ENCODE peak calls at places on chromosomes 4 and X, in four cellular contexts. Z is fibroblast of the aortic adventitia, L is breast epithelium, Y is GM12865. P is an unnamed sample.

GRCh38 chrX:10052906-10053625 is 85.9 kb downstream of the CLDN34 start:
- DNase-seq in L (no peak), Z (peak; percentile 32), Y (no peak), P (peak; percentile 1)

GRCh38 chr4:13371050-13371449 is 113.1 kb downstream of the RAB28 start:
- DNase-seq in Y (no peak), L (no peak), Z (no peak), P (no peak)

GRCh38 chr4:98539741-98540140 is 118.7 kb downstream of the TSPAN5 start:
- DNase-seq in Z (no peak), L (no peak), Y (no peak), P (peak; percentile 43)

GRCh38 chrX:124764354-124764753 is 418.0 kb downstream of the SH2D1A start:
- DNase-seq in Z (no peak), Y (no peak), L (no peak), P (no peak)

GRCh38 chrX:153523269-153523668 is 5.8 kb downstream of the ATP2B3 start:
- DNase-seq in Y (no peak), Z (no peak), L (no peak), P (no peak)

GRCh38 chrX:101550362-101550761 is at the start of gene ARMCX1:
- DNase-seq in Y (peak; percentile 53), L (peak; percentile 54), Z (peak; percentile 79), P (peak; percentile 1)

GRCh38 chr4:102253860-102254259 is 91.4 kb downstream of the SLC39A8 start:
- DNase-seq in Y (no peak), L (no peak), Z (no peak), P (no peak)

GRCh38 chr4:74503580-74503979 is 58.6 kb downstream of the AREG start:
- DNase-seq in Z (peak; percentile 51), L (no peak), Y (no peak), P (peak; percentile 2)

GRCh38 chrX:68827848-68828562 is 816 bp upstream of the EFNB1 start:
- DNase-seq in Y (peak; percentile 78), Z (peak; percentile 84), L (peak; percentile 75), P (peak; percentile 77)

GRCh38 chr4:183823394-183823793 is 81.7 kb upstream of the STOX2 start:
- DNase-seq in Z (peak; percentile 33), L (no peak), Y (no peak), P (no peak)

GRCh38 chrX:71282514-71283408 is 674 bp upstream of the NONO start:
- DNase-seq in Y (peak; percentile 73), L (no peak), Z (no peak), P (no peak)

GRCh38 chr4:169024762-169025161 is 14.7 kb upstream of the CBR4 start:
- DNase-seq in L (no peak), Z (peak; percentile 66), Y (peak; percentile 57), P (peak; percentile 47)

GRCh38 chrX:39017716-39018115 is 216.5 kb downstream of the MID1IP1 start:
- DNase-seq in L (no peak), Z (no peak), Y (no peak), P (no peak)

GRCh38 chr4:176792348-176793059 is at the start of gene VEGFC:
- DNase-seq in Z (peak; percentile 70), Y (peak; percentile 45), L (peak; percentile 63), P (peak; percentile 8)

GRCh38 chr4:187204389-187204920 is 480.8 kb upstream of the FAT1 start:
- DNase-seq in Z (no peak), L (peak; percentile 53), Y (no peak), P (no peak)

GRCh38 chr4:158015241-158015640 is 157.6 kb downstream of the GASK1B start:
- DNase-seq in Z (peak; percentile 57), Y (no peak), L (no peak), P (no peak)

GRCh38 chr4:174550541-174550940 is 28.3 kb upstream of the HPGD start:
- DNase-seq in Y (no peak), Z (no peak), L (no peak), P (no peak)

GRCh38 chr4:124955476-124955875 is 242.9 kb upstream of the ANKRD50 start:
- DNase-seq in L (no peak), Y (no peak), Z (no peak), P (no peak)

GRCh38 chrX:2548731-2549423 is 48.1 kb upstream of the DHRSX start:
- DNase-seq in Y (no peak), Z (no peak), L (no peak), P (no peak)

GRCh38 chr4:120139392-120139791 is 72.7 kb upstream of the MAD2L1 start:
- DNase-seq in L (no peak), Y (no peak), Z (no peak), P (no peak)

GRCh38 chrX:21932277-21932996 is 8.1 kb upstream of the SMS start:
- DNase-seq in L (no peak), Z (peak; percentile 94), Y (peak; percentile 53), P (peak; percentile 65)

GRCh38 chrX:38754102-38754790 is 47.0 kb upstream of the MID1IP1 start:
- DNase-seq in Y (peak; percentile 61), L (no peak), Z (peak; percentile 75), P (peak; percentile 62)

GRCh38 chr4:140103676-140104075 is 50.3 kb downstream of the MAML3 start:
- DNase-seq in Y (peak; percentile 33), L (no peak), Z (peak; percentile 59), P (peak; percentile 86)

GRCh38 chrX:139194571-139195280 is 335.8 kb upstream of the F9 start:
- DNase-seq in Y (no peak), Z (peak; percentile 19), L (no peak), P (no peak)

GRCh38 chr4:15034071-15034764 is 31.9 kb downstream of the CPEB2 start:
- DNase-seq in Z (no peak), L (no peak), Y (no peak), P (no peak)

GRCh38 chr4:178205826-178206225 is 763.6 kb upstream of the AGA start:
- DNase-seq in Z (no peak), L (no peak), Y (no peak), P (no peak)

GRCh38 chr4:30720656-30721352 is 635 bp downstream of the PCDH7 start:
- DNase-seq in Z (peak; percentile 57), L (no peak), Y (no peak), P (no peak)

GRCh38 chrX:70433848-70434351 is 10.7 kb upstream of the DLG3 start:
- DNase-seq in Y (peak; percentile 82), Z (peak; percentile 37), L (peak; percentile 63), P (peak; percentile 78)

GRCh38 chrX:99301990-99302389 is 1108.1 kb downstream of the PCDH19 start:
- DNase-seq in Y (peak; percentile 4), Z (no peak), L (no peak), P (peak; percentile 38)

GRCh38 chr4:156800463-156800862 is 171.1 kb downstream of the PDGFC start:
- DNase-seq in L (no peak), Y (peak; percentile 5), Z (no peak), P (no peak)

GRCh38 chr4:113899260-113900177 is 79.9 kb downstream of the ARSJ start:
- DNase-seq in L (no peak), Y (peak; percentile 70), Z (no peak), P (no peak)

GRCh38 chr4:174526731-174527130 is 4.4 kb upstream of the HPGD start:
- DNase-seq in Y (no peak), Z (no peak), L (no peak), P (no peak)

GRCh38 chr4:113069212-113069892 is 19.9 kb downstream of the ANK2 start:
- DNase-seq in Y (no peak), Z (no peak), L (no peak), P (peak; percentile 18)

GRCh38 chrX:151722241-151722846 is 6.5 kb downstream of the FATE1 start:
- DNase-seq in Y (no peak), Z (peak; percentile 31), L (no peak), P (peak; percentile 66)

GRCh38 chr4:127623755-127624087 is 9.0 kb upstream of the INTU start:
- DNase-seq in L (no peak), Y (no peak), Z (peak; percentile 27), P (no peak)

DNA sequence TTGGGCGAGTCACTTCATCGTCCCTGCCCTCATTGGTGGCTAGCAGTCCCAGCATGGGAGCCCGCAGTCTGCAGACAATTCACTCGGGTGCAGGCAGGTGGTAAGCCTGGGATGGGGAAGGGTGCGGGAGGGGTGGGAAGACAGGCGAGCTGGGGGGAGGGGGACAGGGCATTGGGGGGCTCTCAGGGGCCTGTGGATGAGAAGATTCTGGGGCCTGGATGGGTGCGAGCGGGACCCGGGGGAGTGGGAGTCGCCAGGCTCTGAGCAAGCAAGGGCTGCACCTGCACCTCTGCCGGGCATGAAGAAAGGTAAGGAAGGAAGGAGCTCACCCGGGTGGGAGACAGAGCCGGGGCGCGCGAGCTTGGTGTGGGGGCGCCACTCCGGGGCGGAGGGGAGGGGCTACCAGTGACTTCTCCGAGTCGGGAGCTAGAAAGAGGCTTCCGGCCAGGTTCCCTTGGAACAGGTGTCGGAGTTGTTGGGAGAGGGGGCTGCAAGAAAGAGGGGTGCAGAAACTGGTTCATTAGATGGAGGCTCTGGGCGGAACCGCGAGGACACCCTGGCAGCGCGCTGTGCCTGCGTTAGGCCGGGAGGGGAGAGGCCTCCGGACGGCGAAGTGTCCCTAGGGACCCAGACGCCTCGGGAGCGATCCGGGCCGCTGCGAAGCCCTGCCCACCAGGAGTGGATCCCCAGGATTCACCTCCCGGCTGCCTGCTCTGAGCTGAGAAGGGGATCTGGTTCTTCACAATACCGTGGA is 103.4 kb upstream of the PDLIM3 start:
- DNase-seq in Z (no peak), Y (no peak), L (no peak), P (no peak)
- H3K4me3 ChIP-seq in Z (no peak overlapping the region), Y (no peak overlapping the region), L (peak overlapping the region; percentile 4), P (no peak overlapping the region)

GRCh38 chrX:37638047-37638446 is 47.5 kb upstream of the XK start:
- DNase-seq in L (no peak), Z (no peak), Y (no peak), P (no peak)
- H3K4me3 ChIP-seq in L (no peak overlapping the region), Z (no peak overlapping the region), Y (no peak overlapping the region), P (no peak overlapping the region)

DNA sequence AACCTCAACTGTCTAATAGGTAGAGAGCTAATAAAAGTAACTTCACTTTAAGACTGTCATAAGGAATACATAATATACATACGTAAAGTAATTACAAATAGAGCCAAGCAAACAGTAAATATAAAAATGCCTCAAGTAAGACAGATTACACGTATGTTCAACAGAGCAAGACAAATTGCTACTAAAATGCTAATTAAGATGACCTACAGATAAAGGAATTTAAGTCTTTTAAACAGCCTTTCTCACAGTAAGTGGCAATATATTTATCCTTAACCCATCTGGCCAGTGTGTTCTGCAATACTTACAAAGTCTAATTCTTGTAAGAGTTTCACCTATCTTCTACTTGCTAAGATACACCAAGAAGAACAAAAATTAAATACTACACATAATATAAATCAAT is 12.7 kb downstream of the G3BP2 start:
- DNase-seq in L (no peak), Y (no peak), Z (no peak), P (no peak)
- H3K4me3 ChIP-seq in L (no peak overlapping the region), Y (no peak overlapping the region), Z (no peak overlapping the region), P (no peak overlapping the region)

GRCh38 chr4:1683903-1684755 is at the start of gene FAM53A:
- DNase-seq in L (peak; percentile 90), Z (peak; percentile 73), Y (peak; percentile 94), P (peak; percentile 91)

GRCh38 chr4:1683371-1683902 is 676 bp downstream of the FAM53A start:
- DNase-seq in L (no peak), Y (peak; percentile 20), Z (peak; percentile 88), P (peak; percentile 36)

GRCh38 chr4:1685604-1686150 is 1.6 kb upstream of the FAM53A start:
- DNase-seq in L (no peak), Y (no peak), Z (no peak), P (no peak)

GRCh38 chr4:1684756-1685603 is 867 bp upstream of the FAM53A start:
- DNase-seq in Z (no peak), Y (no peak), L (no peak), P (peak; percentile 24)

DNA sequence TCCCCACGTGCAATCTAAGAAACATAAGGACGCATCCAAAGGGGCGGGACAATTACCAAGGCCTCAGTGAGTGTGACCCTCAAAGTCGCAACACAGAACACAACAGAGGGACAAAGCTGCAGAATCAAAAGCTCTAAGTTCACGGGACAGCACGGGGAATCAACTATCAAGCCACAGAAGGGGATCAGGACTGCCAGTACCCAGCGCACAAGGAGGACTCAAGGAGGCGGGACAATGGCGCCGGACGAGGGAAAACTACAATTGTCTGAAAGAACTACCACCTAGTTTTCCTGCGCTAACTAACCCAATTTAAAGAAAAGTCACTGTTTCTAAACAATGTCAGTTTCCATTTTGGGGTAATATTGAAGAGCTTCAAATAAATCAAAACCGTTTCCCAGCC is 1.3 kb downstream of the FAM53A start:
- DNase-seq in Z (no peak), L (no peak), Y (no peak), P (no peak)
- H3K4me3 ChIP-seq in Z (peak overlapping the region; percentile 66), L (peak overlapping the region; percentile 81), Y (peak overlapping the region; percentile 67), P (no peak overlapping the region)